ENCODE peak calls at places on chromosomes 7 and 10, in six cellular contexts. D is mesendoderm, N is aorta, Y is suprapubic skin, U is left ventricle myocardium inferior, Z is retinal pigment epithelial cell. S is an unnamed sample.
A peak's percentile ranks its signal among the peaks of the same experiment; 100 is the strongest.

GRCh38 chr10:91410638-91411367 is 659 bp downstream of the HECTD2 start:
- DNase-seq in D (peak; percentile 49), N (no peak), Y (peak; percentile 61), U (no peak), Z (no peak), S (no peak)

GRCh38 chr7:85065888-85066485 is 120.9 kb downstream of the SEMA3D start:
- DNase-seq in D (no peak), N (no peak), Y (no peak), U (no peak), Z (peak; percentile 52), S (no peak)

GRCh38 chr10:78856421-78856820 is 212.3 kb upstream of the ZMIZ1 start:
- DNase-seq in D (no peak), N (no peak), Y (no peak), U (peak; percentile 85), Z (no peak), S (no peak)

GRCh38 chr7:87370660-87371180 is 25.3 kb downstream of the CROT start:
- DNase-seq in D (no peak), N (no peak), Y (no peak), U (no peak), Z (no peak), S (peak; percentile 15)

GRCh38 chr7:73541722-73542121 is 15.8 kb downstream of the BCL7B start:
- DNase-seq in D (no peak), N (no peak), Y (no peak), U (no peak), Z (no peak), S (no peak)

GRCh38 chr7:44305564-44306507 is 19.6 kb downstream of the CAMK2B start:
- DNase-seq in D (no peak), N (no peak), Y (peak; percentile 45), U (no peak), Z (no peak), S (no peak)

GRCh38 chr7:17095001-17095574 is 203.4 kb upstream of the AHR start:
- DNase-seq in D (no peak), N (no peak), Y (peak; percentile 75), U (no peak), Z (no peak), S (no peak)

GRCh38 chr10:82591421-82591820 is 716.4 kb downstream of the NRG3 start:
- DNase-seq in D (no peak), N (no peak), Y (no peak), U (no peak), Z (no peak), S (no peak)

GRCh38 chr7:111560773-111561658 is 1.3 kb downstream of the IMMP2L start:
- DNase-seq in D (peak; percentile 77), N (no peak), Y (no peak), U (no peak), Z (peak; percentile 51), S (peak; percentile 55)

GRCh38 chr10:12340937-12341336 is 8.4 kb upstream of the CAMK1D start:
- DNase-seq in D (no peak), N (no peak), Y (no peak), U (no peak), Z (no peak), S (no peak)

GRCh38 chr10:124741922-124742417 is 2.2 kb downstream of the FAM53B start:
- DNase-seq in D (peak; percentile 47), N (peak; percentile 73), Y (peak; percentile 66), U (no peak), Z (no peak), S (no peak)

GRCh38 chr10:75403144-75404022 is 1.8 kb upstream of the ZNF503 start:
- DNase-seq in D (peak; percentile 60), N (peak; percentile 84), Y (peak; percentile 74), U (peak; percentile 30), Z (no peak), S (no peak)

GRCh38 chr7:101590663-101591435 is 38.2 kb downstream of the MYL10 start:
- DNase-seq in D (no peak), N (no peak), Y (no peak), U (no peak), Z (no peak), S (no peak)

GRCh38 chr10:34112431-34112830 is 702.7 kb downstream of the PARD3 start:
- DNase-seq in D (no peak), N (no peak), Y (no peak), U (no peak), Z (no peak), S (no peak)

GRCh38 chr7:42278360-42278759 is 41.4 kb upstream of the GLI3 start:
- DNase-seq in D (no peak), N (no peak), Y (no peak), U (no peak), Z (no peak), S (no peak)

GRCh38 chr7:55572378-55573233 is at the start of gene VOPP1:
- DNase-seq in D (peak; percentile 84), N (peak; percentile 92), Y (peak; percentile 77), U (peak; percentile 69), Z (no peak), S (no peak)

GRCh38 chr7:151518781-151519044 is 982 bp downstream of the RHEB start:
- DNase-seq in D (peak; percentile 42), N (no peak), Y (no peak), U (no peak), Z (no peak), S (no peak)

GRCh38 chr10:22253578-22253882 is 35.7 kb upstream of the EBLN1 start:
- DNase-seq in D (peak; percentile 60), N (peak; percentile 87), Y (peak; percentile 70), U (peak; percentile 53), Z (no peak), S (no peak)

GRCh38 chr7:38630720-38631673 is at the start of gene AMPH:
- DNase-seq in D (peak; percentile 82), N (peak; percentile 90), Y (peak; percentile 68), U (peak; percentile 75), Z (no peak), S (no peak)

GRCh38 chr7:92246363-92247101 is 758 bp downstream of the ANKIB1 start:
- DNase-seq in D (peak; percentile 72), N (no peak), Y (no peak), U (no peak), Z (no peak), S (no peak)

GRCh38 chr7:41487229-41487861 is 215.5 kb downstream of the INHBA start:
- DNase-seq in D (no peak), N (no peak), Y (no peak), U (no peak), Z (no peak), S (no peak)

GRCh38 chr10:125071008-125071407 is 89.4 kb downstream of the CTBP2 start:
- DNase-seq in D (no peak), N (peak; percentile 65), Y (no peak), U (peak; percentile 3), Z (no peak), S (no peak)

GRCh38 chr10:70459061-70459770 is 17.7 kb upstream of the NODAL start:
- DNase-seq in D (peak; percentile 84), N (peak; percentile 74), Y (no peak), U (no peak), Z (no peak), S (no peak)

GRCh38 chr7:121195859-121196588 is 132.8 kb upstream of the WNT16 start:
- DNase-seq in D (peak; percentile 61), N (no peak), Y (no peak), U (no peak), Z (no peak), S (no peak)
- H3K4me3 ChIP-seq in D (no peak overlapping the region), N (no peak overlapping the region), Y (no peak overlapping the region), U (no peak overlapping the region), Z (no peak overlapping the region), S (no peak overlapping the region)

DNA sequence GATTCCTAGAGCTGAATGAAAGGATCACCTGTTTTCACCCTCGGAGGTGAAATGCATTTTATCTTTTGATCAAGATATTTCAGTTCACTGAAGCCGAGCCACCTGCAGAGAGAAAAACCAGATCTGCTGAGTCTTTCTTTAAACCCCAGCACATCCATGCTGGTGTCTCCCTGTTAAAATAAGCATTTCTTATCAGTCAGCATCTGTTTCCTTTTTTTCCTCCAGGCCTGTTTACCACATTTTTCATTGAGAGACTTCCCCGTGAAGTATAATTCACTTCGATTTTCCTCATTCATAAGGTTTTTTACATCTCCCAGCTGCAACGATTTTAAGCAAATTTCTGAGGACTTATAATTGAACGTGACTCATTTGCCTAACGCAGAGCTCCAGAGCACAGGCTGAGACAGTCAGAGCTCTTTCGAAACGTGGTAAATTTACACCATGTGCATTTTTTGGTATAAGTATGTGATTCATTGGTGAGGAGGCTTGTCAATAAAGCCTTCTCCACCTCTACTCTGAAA is 375.0 kb upstream of the AKR1E2 start:
- DNase-seq in D (peak; percentile 71), N (no peak), Y (no peak), U (no peak), Z (no peak), S (no peak)
- H3K4me3 ChIP-seq in D (no peak overlapping the region), N (no peak overlapping the region), Y (no peak overlapping the region), U (no peak overlapping the region), Z (no peak overlapping the region), S (no peak overlapping the region)

GRCh38 chr7:100102950-100103840 is 1.8 kb downstream of the AP4M1 start:
- DNase-seq in D (no peak), N (no peak), Y (no peak), U (no peak), Z (no peak), S (no peak)

GRCh38 chr7:100101016-100101862 is at the start of the genes AP4M1 and MCM7:
- DNase-seq in D (peak; percentile 100), N (peak; percentile 99), Y (peak; percentile 100), U (peak; percentile 99), Z (peak; percentile 97), S (peak; percentile 69)

GRCh38 chr7:100100420-100101015 is 679 bp downstream of the MCM7 start:
- DNase-seq in D (peak; percentile 98), N (peak; percentile 98), Y (peak; percentile 96), U (peak; percentile 92), Z (peak; percentile 94), S (peak; percentile 80)

GRCh38 chr7:100098913-100099312 is 2.3 kb downstream of the MCM7 start:
- DNase-seq in D (no peak), N (no peak), Y (no peak), U (no peak), Z (no peak), S (no peak)

DNA sequence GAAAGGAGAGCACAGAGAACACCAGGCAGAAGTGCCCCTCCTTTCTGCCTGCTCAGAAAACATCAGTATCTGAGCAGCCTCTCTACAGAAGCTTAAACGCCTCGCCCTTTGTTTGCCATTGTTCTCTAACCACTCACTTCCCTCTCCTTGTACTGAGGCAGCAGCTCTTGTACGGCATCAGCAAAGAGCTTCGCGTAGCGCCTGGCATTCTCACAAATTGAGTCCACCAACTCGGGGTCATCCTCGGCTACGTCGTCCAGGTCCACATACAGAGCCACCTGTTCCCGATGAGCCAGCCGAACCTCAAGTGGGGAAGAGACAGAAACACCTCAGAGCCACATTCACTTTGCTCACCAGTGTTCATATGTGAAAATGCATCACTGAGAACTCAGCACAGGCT is 1.7 kb downstream of the MCM7 start:
- DNase-seq in D (no peak), N (no peak), Y (no peak), U (no peak), Z (no peak), S (no peak)
- H3K4me3 ChIP-seq in D (peak overlapping the region; percentile 78), N (peak overlapping the region; percentile 88), Y (peak overlapping the region; percentile 81), U (peak overlapping the region; percentile 89), Z (peak overlapping the region; percentile 94), S (peak overlapping the region; percentile 74)

GRCh38 chr7:117731455-117731854 is 141.8 kb downstream of the CTTNBP2 start:
- DNase-seq in D (peak; percentile 37), N (no peak), Y (no peak), U (no peak), Z (no peak), S (no peak)

GRCh38 chr7:117728858-117729257 is 144.4 kb downstream of the CTTNBP2 start:
- DNase-seq in D (no peak), N (no peak), Y (no peak), U (no peak), Z (peak; percentile 24), S (no peak)

GRCh38 chr7:117724898-117725297 is 148.3 kb downstream of the CTTNBP2 start:
- DNase-seq in D (no peak), N (no peak), Y (no peak), U (no peak), Z (no peak), S (no peak)

GRCh38 chr7:117730404-117730803 is 142.8 kb downstream of the CTTNBP2 start:
- DNase-seq in D (no peak), N (no peak), Y (no peak), U (no peak), Z (no peak), S (no peak)
- H3K4me3 ChIP-seq in D (no peak overlapping the region), N (no peak overlapping the region), Y (no peak overlapping the region), U (no peak overlapping the region), Z (no peak overlapping the region), S (no peak overlapping the region)